ENCODE peak calls at places on chromosome 18, in four cellular contexts. T is lung, F is A549, Q is fibroblast of lung. L is an unnamed sample.

GRCh38 chr18:9708057-9708881 is at the start of gene RAB31:
- DNase-seq in T (peak; percentile 76), F (peak; percentile 44), Q (peak; percentile 79), L (no peak)

GRCh38 chr18:51614033-51614432 is 416.6 kb upstream of the MEX3C start:
- DNase-seq in T (no peak), F (peak; percentile 55), Q (peak; percentile 87), L (no peak)

GRCh38 chr18:62588217-62588616 is 65.4 kb downstream of the ZCCHC2 start:
- DNase-seq in T (no peak), F (no peak), Q (no peak), L (no peak)

GRCh38 chr18:9804517-9805104 is 81.2 kb upstream of the TXNDC2 start:
- DNase-seq in T (no peak), F (no peak), Q (no peak), L (no peak)

GRCh38 chr18:58279504-58280158 is 235.6 kb downstream of the NEDD4L start:
- DNase-seq in T (peak; percentile 53), F (no peak), Q (no peak), L (no peak)

GRCh38 chr18:61637319-61637718 is 255.5 kb downstream of the RNF152 start:
- DNase-seq in T (no peak), F (no peak), Q (no peak), L (no peak)

GRCh38 chr18:46213295-46213694 is 109.1 kb downstream of the HAUS1 start:
- DNase-seq in T (no peak), F (peak; percentile 40), Q (no peak), L (no peak)

GRCh38 chr18:40911582-40912254 is 1043.3 kb upstream of the PIK3C3 start:
- DNase-seq in T (no peak), F (no peak), Q (peak; percentile 30), L (no peak)

GRCh38 chr18:42617086-42617725 is 498.3 kb downstream of the RIT2 start:
- DNase-seq in T (no peak), F (no peak), Q (no peak), L (no peak)

GRCh38 chr18:8661754-8662573 is 43.4 kb upstream of the MTCL1 start:
- DNase-seq in T (no peak), F (no peak), Q (peak; percentile 73), L (no peak)

GRCh38 chr18:808086-808485 is 4.0 kb downstream of the YES1 start:
- DNase-seq in T (no peak), F (no peak), Q (peak; percentile 47), L (no peak)

GRCh38 chr18:72672364-72673151 is 128.4 kb upstream of the CBLN2 start:
- DNase-seq in T (no peak), F (peak; percentile 20), Q (peak; percentile 23), L (no peak)

GRCh38 chr18:832085-832681 is 20.1 kb upstream of the YES1 start:
- DNase-seq in T (no peak), F (no peak), Q (no peak), L (no peak)

GRCh38 chr18:37042381-37042780 is 213.5 kb downstream of the KIAA1328 start:
- DNase-seq in T (no peak), F (no peak), Q (no peak), L (no peak)

GRCh38 chr18:7839548-7839947 is 272.4 kb downstream of the PTPRM start:
- DNase-seq in T (no peak), F (no peak), Q (no peak), L (no peak)

GRCh38 chr18:79947054-79947755 is 4.2 kb downstream of the SLC66A2 start:
- DNase-seq in T (no peak), F (no peak), Q (no peak), L (no peak)

GRCh38 chr18:79949571-79950439 is 1.6 kb downstream of the SLC66A2 start:
- DNase-seq in T (no peak), F (no peak), Q (no peak), L (no peak)

GRCh38 chr18:79950440-79951341 is 762 bp downstream of the SLC66A2 start:
- DNase-seq in T (no peak), F (peak; percentile 25), Q (peak; percentile 27), L (no peak)

GRCh38 chr18:79947881-79948610 is 3.4 kb downstream of the SLC66A2 start:
- DNase-seq in T (no peak), F (no peak), Q (no peak), L (no peak)

DNA sequence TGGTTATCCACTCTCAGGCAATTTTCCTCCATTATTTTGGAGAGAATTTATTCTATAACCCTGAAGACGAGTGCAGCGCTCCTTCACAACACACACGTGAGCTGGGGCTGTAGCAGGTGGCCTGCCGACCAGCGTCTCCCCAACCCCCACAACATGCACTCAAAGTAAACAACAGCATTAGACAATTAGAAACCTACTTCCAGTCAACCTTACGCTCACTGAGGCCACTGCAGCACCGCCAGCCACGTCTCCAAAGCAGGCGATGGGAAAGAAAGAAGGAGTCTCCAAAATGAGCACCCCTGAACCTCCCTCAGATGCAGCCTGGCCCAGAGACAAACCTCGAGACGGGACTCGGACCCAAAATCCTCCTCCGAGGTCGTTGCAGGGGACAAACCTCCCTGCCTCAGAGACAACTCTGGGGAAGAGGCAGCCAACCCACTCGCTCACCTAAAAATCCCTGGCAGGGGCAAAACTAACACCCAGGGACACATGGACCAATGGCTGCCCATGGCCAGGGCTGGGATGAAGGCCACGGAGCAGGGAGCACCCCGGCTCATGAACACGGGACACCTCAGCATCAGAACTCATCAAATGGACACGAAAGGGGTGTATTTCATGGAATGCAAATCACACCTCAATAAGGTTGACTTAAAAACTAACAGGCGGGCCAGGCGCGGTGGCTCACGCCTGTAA is 2.6 kb downstream of the SLC66A2 start:
- DNase-seq in T (no peak), F (no peak), Q (no peak), L (no peak)
- H3K4me1 ChIP-seq in T (peaks cover 30% of the 10 kb centered on the region), F (no peaks in the 10 kb centered on the region), Q (peaks cover 5% of the 10 kb centered on the region), L (peaks cover 41% of the 10 kb centered on the region)

GRCh38 chr18:79575891-79576685 is 103.5 kb upstream of the CTDP1 start:
- DNase-seq in T (no peak), F (no peak), Q (peak; percentile 84), L (no peak)
- H3K4me1 ChIP-seq in T (peaks cover 21% of the 10 kb centered on the region), F (no peaks in the 10 kb centered on the region), Q (no peaks in the 10 kb centered on the region), L (peaks cover 27% of the 10 kb centered on the region)

GRCh38 chr18:26439537-26439936 is 108.8 kb downstream of the KCTD1 start:
- DNase-seq in T (no peak), F (no peak), Q (no peak), L (no peak)
- H3K4me1 ChIP-seq in T (peaks cover 3% of the 10 kb centered on the region), F (peaks cover 26% of the 10 kb centered on the region), Q (no peaks in the 10 kb centered on the region), L (no peaks in the 10 kb centered on the region)

GRCh38 chr18:2891526-2892431 is 45.0 kb downstream of the EMILIN2 start:
- DNase-seq in T (no peak), F (no peak), Q (peak; percentile 15), L (no peak)

GRCh38 chr18:2893056-2893455 is 46.2 kb downstream of the EMILIN2 start:
- DNase-seq in T (no peak), F (no peak), Q (no peak), L (no peak)

GRCh38 chr18:2890606-2891005 is 43.8 kb downstream of the EMILIN2 start:
- DNase-seq in T (no peak), F (no peak), Q (no peak), L (no peak)

GRCh38 chr18:2887470-2887869 is 40.7 kb downstream of the EMILIN2 start:
- DNase-seq in T (no peak), F (no peak), Q (no peak), L (no peak)

DNA sequence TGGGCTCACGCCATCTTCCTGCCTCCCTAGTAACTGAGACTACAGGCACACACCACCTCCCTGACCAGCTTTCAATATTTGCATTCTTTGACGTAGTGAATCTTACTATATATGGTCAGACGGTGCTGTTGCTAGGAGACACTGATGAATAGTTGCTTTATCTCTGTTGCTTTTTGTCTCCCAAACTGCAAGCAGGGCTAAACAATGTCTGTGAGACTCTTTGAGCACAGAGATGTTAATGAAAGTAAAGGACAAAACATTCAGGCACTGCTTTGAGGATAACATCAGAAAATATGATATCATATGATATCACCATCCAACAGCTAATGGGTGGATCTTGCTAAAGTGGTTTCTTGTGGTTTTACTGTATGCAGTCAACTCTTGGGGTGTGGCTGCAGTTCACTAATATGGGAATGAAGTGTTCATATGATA is 43.0 kb downstream of the EMILIN2 start:
- DNase-seq in T (no peak), F (no peak), Q (peak; percentile 26), L (peak; percentile 2)
- H3K4me1 ChIP-seq in T (no peaks in the 10 kb centered on the region), F (no peaks in the 10 kb centered on the region), Q (no peaks in the 10 kb centered on the region), L (peaks cover 42% of the 10 kb centered on the region)

DNA sequence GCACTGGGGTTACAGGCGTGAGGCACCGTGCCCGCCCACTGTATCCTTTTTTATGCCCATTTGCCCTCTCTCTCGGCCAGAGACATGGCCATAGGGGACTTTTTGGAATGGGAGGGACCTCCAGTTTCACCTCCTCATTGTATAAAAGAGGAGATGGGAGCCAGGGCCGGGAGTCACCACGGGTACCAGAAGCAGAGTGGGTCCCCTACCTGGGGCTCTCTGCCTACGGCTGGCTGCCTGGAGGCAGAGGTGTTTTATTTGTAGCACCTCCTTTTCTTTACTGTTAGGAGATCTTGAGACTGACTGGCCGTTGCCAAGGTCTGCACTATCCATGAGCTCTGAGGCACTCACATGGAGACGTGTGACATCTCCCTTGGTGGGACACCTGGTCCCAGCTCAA is 162.8 kb downstream of the LDLRAD4 start:
- DNase-seq in T (no peak), F (no peak), Q (no peak), L (no peak)
- H3K4me1 ChIP-seq in T (peaks cover 14% of the 10 kb centered on the region), F (no peaks in the 10 kb centered on the region), Q (no peaks in the 10 kb centered on the region), L (peaks cover 63% of the 10 kb centered on the region)

L was measured in CD8-positive, alpha-beta T cell.